ENCODE peak calls at places on chromosomes 11 and 22, in six cellular contexts. S is H9, C is neuronal stem cell, U is IMR-90, K is mesenchymal stem cell, X is H1. L is an unnamed sample.
A peak's percentile ranks its signal among the peaks of the same experiment; 100 is the strongest.

GRCh38 chr22:33648478-33648877 is 271.8 kb downstream of the LARGE1 start:
- DNase-seq in S (no peak), C (no peak), U (no peak), K (no peak), X (no peak), L (no peak)

GRCh38 chr11:65615229-65615949 is at the start of gene PCNX3:
- DNase-seq in S (peak; percentile 100), C (peak; percentile 100), U (peak; percentile 100), K (peak; percentile 100), X (peak; percentile 100), L (peak; percentile 100)

GRCh38 chr22:27474711-27475547 is 326.6 kb downstream of the MN1 start:
- DNase-seq in S (peak; percentile 95), C (no peak), U (peak; percentile 94), K (peak; percentile 85), X (peak; percentile 85), L (peak; percentile 99)

GRCh38 chr22:19798825-19799224 is 38.2 kb downstream of the TBX1 start:
- DNase-seq in S (no peak), C (no peak), U (no peak), K (no peak), X (no peak), L (no peak)

GRCh38 chr11:94800394-94800793 is 32.2 kb downstream of the AMOTL1 start:
- DNase-seq in S (no peak), C (no peak), U (no peak), K (no peak), X (no peak), L (no peak)

GRCh38 chr11:1261241-1262071 is 38.6 kb downstream of the MUC5B start:
- DNase-seq in S (no peak), C (no peak), U (no peak), K (no peak), X (no peak), L (no peak)

GRCh38 chr11:396948-397548 is 3.0 kb downstream of the PKP3 start:
- DNase-seq in S (no peak), C (no peak), U (peak; percentile 36), K (no peak), X (no peak), L (no peak)

GRCh38 chr11:123519055-123519796 is 89.2 kb downstream of the GRAMD1B start:
- DNase-seq in S (peak; percentile 46), C (no peak), U (peak; percentile 27), K (no peak), X (no peak), L (peak; percentile 44)

GRCh38 chr22:42688241-42688913 is 32.3 kb downstream of the A4GALT start:
- DNase-seq in S (peak; percentile 77), C (peak; percentile 38), U (peak; percentile 93), K (peak; percentile 96), X (no peak), L (peak; percentile 89)

GRCh38 chr11:111922803-111923202 is 4.1 kb downstream of the C11orf52 start:
- DNase-seq in S (no peak), C (no peak), U (peak; percentile 89), K (peak; percentile 81), X (no peak), L (no peak)

GRCh38 chr11:118604566-118604965 is 2.8 kb upstream of the PHLDB1 start:
- DNase-seq in S (no peak), C (no peak), U (no peak), K (no peak), X (no peak), L (no peak)

GRCh38 chr11:75869661-75870455 is 54.8 kb downstream of the UVRAG start:
- DNase-seq in S (no peak), C (no peak), U (no peak), K (no peak), X (no peak), L (no peak)

GRCh38 chr11:57502376-57502775 is 13.1 kb downstream of the SLC43A1 start:
- DNase-seq in S (no peak), C (no peak), U (no peak), K (no peak), X (no peak), L (no peak)

GRCh38 chr11:2718817-2719438 is 19.1 kb upstream of the KCNQ1OT1 start:
- DNase-seq in S (no peak), C (no peak), U (no peak), K (no peak), X (no peak), L (no peak)

GRCh38 chr11:11605821-11606450 is 15.9 kb downstream of the GALNT18 start:
- DNase-seq in S (no peak), C (no peak), U (no peak), K (no peak), X (no peak), L (no peak)

DNA sequence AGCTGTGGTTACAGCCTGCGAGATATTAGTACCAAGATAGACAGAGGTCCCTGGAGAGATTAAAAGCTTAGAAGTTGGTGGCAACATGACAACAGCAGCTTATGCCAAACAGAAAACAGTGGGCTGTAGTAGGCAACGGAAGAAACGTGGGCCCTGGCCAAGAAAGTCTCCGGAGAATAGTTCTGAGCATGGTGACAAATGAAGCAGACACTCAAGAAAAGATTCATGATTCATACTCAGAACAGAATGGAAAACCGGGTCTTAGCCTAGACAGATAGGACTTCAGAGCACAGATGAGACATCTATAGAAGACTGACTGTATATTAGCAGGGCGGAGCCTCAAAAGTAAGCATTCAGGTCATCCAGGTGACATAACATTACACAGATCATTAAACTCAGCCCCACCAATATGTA is 727.4 kb downstream of the ETS1 start:
- DNase-seq in S (no peak), C (no peak), U (no peak), K (no peak), X (no peak), L (no peak)
- H3K4me2 ChIP-seq in S (no peak overlapping the region), C (no peak overlapping the region), U (no peak overlapping the region), K (no peak overlapping the region), X (no peak overlapping the region), L (no peak overlapping the region)

DNA sequence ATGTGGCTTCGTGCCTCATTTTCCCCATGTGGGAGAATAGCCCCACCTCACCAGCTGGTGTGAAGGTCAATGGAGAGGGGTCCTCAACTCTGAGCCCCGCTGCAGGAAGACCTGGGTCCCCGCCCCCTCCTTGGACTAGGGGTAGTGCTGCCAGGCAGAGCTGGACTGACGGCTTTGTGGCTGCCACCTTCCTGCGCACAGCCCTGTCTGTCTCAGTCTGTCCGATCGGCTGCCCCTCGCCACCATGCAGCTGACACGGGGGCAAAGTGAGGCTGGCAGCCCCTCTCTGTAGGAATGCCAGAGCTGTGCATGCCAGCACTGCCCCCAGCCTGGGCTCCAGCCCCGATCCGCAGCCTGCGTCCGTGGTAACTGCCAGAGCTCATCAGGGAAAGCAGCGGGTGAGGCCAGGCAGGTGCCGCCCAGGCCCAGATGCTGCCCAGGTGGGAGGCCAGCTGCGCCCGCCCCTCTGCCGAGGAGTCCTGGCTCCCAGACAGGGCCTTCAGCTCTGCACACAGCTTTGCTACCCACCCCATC is 19.7 kb upstream of the FLRT1 start:
- DNase-seq in S (no peak), C (no peak), U (no peak), K (no peak), X (no peak), L (no peak)
- H2BK120ac ChIP-seq in S (no peak overlapping the region), C (no peak overlapping the region), U (no peak overlapping the region), K (no peak overlapping the region), X (no peak overlapping the region), L (no peak overlapping the region)

GRCh38 chr22:30290318-30290678 is 993 bp upstream of the CASTOR1 start:
- DNase-seq in S (no peak), C (peak; percentile 9), U (peak; percentile 23), K (peak; percentile 29), X (no peak), L (no peak)
- H3K4me2 ChIP-seq in S (peak overlapping the region; percentile 85), C (peak overlapping the region; percentile 99), U (peak overlapping the region; percentile 93), K (no peak overlapping the region), X (peak overlapping the region; percentile 89), L (no peak overlapping the region)

GRCh38 chr11:110866081-110866480 is 153.8 kb upstream of the ARHGAP20 start:
- DNase-seq in S (no peak), C (no peak), U (no peak), K (no peak), X (no peak), L (no peak)

GRCh38 chr11:110859240-110859835 is 147.1 kb upstream of the ARHGAP20 start:
- DNase-seq in S (no peak), C (no peak), U (no peak), K (no peak), X (no peak), L (no peak)

GRCh38 chr11:110858556-110858921 is 146.3 kb upstream of the ARHGAP20 start:
- DNase-seq in S (no peak), C (no peak), U (no peak), K (no peak), X (no peak), L (no peak)

GRCh38 chr11:110859998-110860397 is 147.8 kb upstream of the ARHGAP20 start:
- DNase-seq in S (no peak), C (no peak), U (no peak), K (no peak), X (no peak), L (no peak)

GRCh38 chr11:110862407-110862806 is 150.2 kb upstream of the ARHGAP20 start:
- DNase-seq in S (no peak), C (no peak), U (no peak), K (no peak), X (no peak), L (no peak)
- H2BK120ac ChIP-seq in S (no peak overlapping the region), C (no peak overlapping the region), U (no peak overlapping the region), K (no peak overlapping the region), X (no peak overlapping the region), L (no peak overlapping the region)

GRCh38 chr11:34135439-34135838 is 30.0 kb downstream of the NAT10 start:
- DNase-seq in S (no peak), C (no peak), U (no peak), K (no peak), X (no peak), L (no peak)

GRCh38 chr11:34139346-34139745 is 33.9 kb downstream of the NAT10 start:
- DNase-seq in S (no peak), C (no peak), U (no peak), K (no peak), X (no peak), L (no peak)

GRCh38 chr11:34134765-34135164 is 29.3 kb downstream of the NAT10 start:
- DNase-seq in S (no peak), C (no peak), U (no peak), K (no peak), X (no peak), L (no peak)

GRCh38 chr11:34140149-34140548 is 34.7 kb downstream of the NAT10 start:
- DNase-seq in S (no peak), C (no peak), U (no peak), K (no peak), X (no peak), L (no peak)

GRCh38 chr11:34136420-34136819 is 31.0 kb downstream of the NAT10 start:
- DNase-seq in S (no peak), C (no peak), U (no peak), K (no peak), X (no peak), L (no peak)
- H3K4me2 ChIP-seq in S (no peak overlapping the region), C (no peak overlapping the region), U (no peak overlapping the region), K (no peak overlapping the region), X (no peak overlapping the region), L (no peak overlapping the region)

GRCh38 chr22:45977003-45977395 is at the start of gene WNT7B:
- DNase-seq in S (no peak), C (no peak), U (no peak), K (no peak), X (no peak), L (peak; percentile 36)
- H2BK120ac ChIP-seq in S (no peak within 1 kb of the TSS), C (peak within 1 kb of the TSS; percentile 93), U (no peak within 1 kb of the TSS), K (no peak within 1 kb of the TSS), X (peak within 1 kb of the TSS; percentile 64), L (no peak within 1 kb of the TSS)

GRCh38 chr22:47304854-47305253 is 542.4 kb downstream of the TBC1D22A start:
- DNase-seq in S (no peak), C (no peak), U (no peak), K (no peak), X (no peak), L (no peak)
- H3K4me2 ChIP-seq in S (no peak overlapping the region), C (no peak overlapping the region), U (no peak overlapping the region), K (no peak overlapping the region), X (no peak overlapping the region), L (no peak overlapping the region)

L was measured in mesendoderm.